ENCODE peak calls at places on chromosomes 1 and 21, in ten cellular contexts. E is HFF-Myc; X is spleen; I is heart right ventricle; U is CD8-positive, alpha-beta T cell; Z is astrocyte of the spinal cord; V is upper lobe of right lung; S is BE2C; C is breast epithelium; P is AG04450. K is an unnamed sample.

GRCh38 chr1:101474039-101474665 is 237.3 kb downstream of the S1PR1 start:
- DNase-seq in E (peak; percentile 9), X (no peak), I (no peak), U (no peak), Z (no peak), V (no peak), S (peak; percentile 39), C (no peak), P (no peak), K (no peak)

GRCh38 chr1:164557270-164557669 is 1.7 kb upstream of the PBX1 start:
- DNase-seq in E (no peak), X (no peak), I (no peak), U (no peak), Z (no peak), V (no peak), S (no peak), C (no peak), P (no peak), K (peak; percentile 50)

GRCh38 chr1:198751741-198752140 is 112.9 kb downstream of the PTPRC start:
- DNase-seq in E (no peak), X (no peak), I (no peak), U (no peak), Z (no peak), V (no peak), S (no peak), C (no peak), P (no peak), K (no peak)

GRCh38 chr21:33578959-33579542 is 9.4 kb downstream of the DONSON start:
- DNase-seq in E (peak; percentile 11), X (no peak), I (no peak), U (no peak), Z (peak; percentile 19), V (no peak), S (no peak), C (no peak), P (no peak), K (no peak)

GRCh38 chr1:226763741-226764264 is 24.7 kb upstream of the ITPKB start:
- DNase-seq in E (peak; percentile 67), X (no peak), I (no peak), U (no peak), Z (peak; percentile 90), V (no peak), S (no peak), C (no peak), P (peak; percentile 60), K (peak; percentile 66)

GRCh38 chr1:19439464-19440171 is 45.7 kb downstream of the CAPZB start:
- DNase-seq in E (no peak), X (no peak), I (no peak), U (peak; percentile 69), Z (no peak), V (no peak), S (peak; percentile 49), C (no peak), P (no peak), K (no peak)

GRCh38 chr1:61457526-61457925 is 267.4 kb downstream of the TM2D1 start:
- DNase-seq in E (no peak), X (no peak), I (no peak), U (no peak), Z (no peak), V (no peak), S (no peak), C (no peak), P (no peak), K (no peak)

GRCh38 chr1:174799136-174799479 is 200.6 kb upstream of the CACYBP start:
- DNase-seq in E (no peak), X (no peak), I (no peak), U (no peak), Z (no peak), V (no peak), S (no peak), C (no peak), P (no peak), K (no peak)

GRCh38 chr1:52367272-52367671 is 1.3 kb upstream of the CC2D1B start:
- DNase-seq in E (no peak), X (no peak), I (no peak), U (no peak), Z (no peak), V (no peak), S (no peak), C (no peak), P (no peak), K (no peak)

GRCh38 chr1:52365746-52366516 is at the start of gene CC2D1B:
- DNase-seq in E (peak; percentile 87), X (peak; percentile 100), I (peak; percentile 97), U (peak; percentile 100), Z (peak; percentile 98), V (peak; percentile 100), S (peak; percentile 96), C (peak; percentile 99), P (peak; percentile 84), K (peak; percentile 95)

GRCh38 chr1:52366517-52366827 is 467 bp upstream of the CC2D1B start:
- DNase-seq in E (no peak), X (no peak), I (no peak), U (no peak), Z (no peak), V (no peak), S (no peak), C (no peak), P (no peak), K (no peak)

GRCh38 chr1:52364235-52364839 is 1.7 kb downstream of the CC2D1B start:
- DNase-seq in E (no peak), X (no peak), I (no peak), U (no peak), Z (no peak), V (no peak), S (no peak), C (no peak), P (no peak), K (no peak)

DNA sequence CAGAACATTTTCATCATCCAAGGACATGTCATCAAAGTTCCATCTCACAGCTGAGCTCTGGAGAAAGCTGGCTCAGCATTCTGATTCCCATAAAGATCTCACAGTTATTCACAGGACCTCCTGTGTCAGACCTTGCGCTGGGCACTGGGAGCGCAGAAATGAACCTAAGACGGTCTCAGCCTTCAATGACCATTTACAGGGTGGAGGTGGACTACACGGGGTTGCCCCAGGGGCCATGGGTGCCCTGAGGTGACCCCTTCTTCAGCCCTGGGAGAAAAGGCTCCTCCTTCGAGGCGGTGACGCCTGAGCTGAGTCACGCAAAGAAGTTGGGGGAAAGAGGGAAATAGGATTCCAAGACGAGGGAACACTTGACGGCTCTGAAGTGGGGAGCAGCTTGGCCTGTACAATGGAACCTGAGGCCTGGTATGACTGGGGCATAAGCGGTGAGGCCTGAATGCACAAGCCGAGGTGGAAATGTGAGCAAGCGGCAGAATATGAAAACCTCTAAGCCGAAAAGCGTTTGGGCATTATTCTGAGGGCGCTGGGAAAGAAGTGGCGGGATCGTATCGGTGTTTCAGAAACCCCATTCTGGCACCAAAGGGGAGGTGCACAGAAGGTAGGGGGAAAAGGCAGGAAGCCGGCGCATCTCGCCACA is 787 bp downstream of the CC2D1B start:
- DNase-seq in E (no peak), X (peak; percentile 83), I (peak; percentile 57), U (no peak), Z (peak; percentile 73), V (peak; percentile 87), S (no peak), C (no peak), P (no peak), K (peak; percentile 63)
- TF ChIP-seq CTCF in E (no peak), X (no peak), I (no peak), U (no peak), Z (no peak), V (no peak), S (no peak), C (no peak), P (no peak), K (no peak)

GRCh38 chr1:116375165-116375883 is 2.3 kb downstream of the ATP1A1 start:
- DNase-seq in E (no peak), X (no peak), I (no peak), U (no peak), Z (no peak), V (no peak), S (no peak), C (no peak), P (no peak), K (no peak)
- H3K4me3 ChIP-seq in E (peak overlapping the region; percentile 77), X (peak overlapping the region; percentile 69), I (peak overlapping the region; percentile 76), U (peak overlapping the region; percentile 80), Z (peak overlapping the region; percentile 70), V (peak overlapping the region; percentile 87), S (peak overlapping the region; percentile 91), C (peak overlapping the region; percentile 97), P (peak overlapping the region; percentile 80), K (peak overlapping the region; percentile 85)

GRCh38 chr1:161367684-161368398 is at the start of gene CFAP126:
- DNase-seq in E (peak; percentile 32), X (peak; percentile 82), I (peak; percentile 79), U (no peak), Z (peak; percentile 78), V (no peak), S (peak; percentile 74), C (peak; percentile 61), P (no peak), K (peak; percentile 75)
- TF ChIP-seq CTCF in E (no peak), X (peak; percentile 38), I (peak; percentile 25), U (no peak), Z (no peak), V (peak; percentile 28), S (peak; percentile 36), C (peak; percentile 24), P (no peak), K (peak; percentile 9)

GRCh38 chr21:16084776-16085364 is 355.1 kb downstream of the USP25 start:
- DNase-seq in E (peak; percentile 55), X (no peak), I (peak; percentile 61), U (no peak), Z (peak; percentile 79), V (no peak), S (no peak), C (no peak), P (no peak), K (peak; percentile 79)

GRCh38 chr21:16081304-16081703 is 351.5 kb downstream of the USP25 start:
- DNase-seq in E (no peak), X (no peak), I (no peak), U (no peak), Z (no peak), V (no peak), S (no peak), C (no peak), P (no peak), K (no peak)

GRCh38 chr21:16085436-16085835 is 355.7 kb downstream of the USP25 start:
- DNase-seq in E (no peak), X (no peak), I (no peak), U (no peak), Z (peak; percentile 53), V (no peak), S (no peak), C (no peak), P (no peak), K (peak; percentile 40)

GRCh38 chr21:16079830-16080229 is 350.0 kb downstream of the USP25 start:
- DNase-seq in E (no peak), X (no peak), I (no peak), U (no peak), Z (peak; percentile 37), V (no peak), S (no peak), C (no peak), P (no peak), K (peak; percentile 37)

DNA sequence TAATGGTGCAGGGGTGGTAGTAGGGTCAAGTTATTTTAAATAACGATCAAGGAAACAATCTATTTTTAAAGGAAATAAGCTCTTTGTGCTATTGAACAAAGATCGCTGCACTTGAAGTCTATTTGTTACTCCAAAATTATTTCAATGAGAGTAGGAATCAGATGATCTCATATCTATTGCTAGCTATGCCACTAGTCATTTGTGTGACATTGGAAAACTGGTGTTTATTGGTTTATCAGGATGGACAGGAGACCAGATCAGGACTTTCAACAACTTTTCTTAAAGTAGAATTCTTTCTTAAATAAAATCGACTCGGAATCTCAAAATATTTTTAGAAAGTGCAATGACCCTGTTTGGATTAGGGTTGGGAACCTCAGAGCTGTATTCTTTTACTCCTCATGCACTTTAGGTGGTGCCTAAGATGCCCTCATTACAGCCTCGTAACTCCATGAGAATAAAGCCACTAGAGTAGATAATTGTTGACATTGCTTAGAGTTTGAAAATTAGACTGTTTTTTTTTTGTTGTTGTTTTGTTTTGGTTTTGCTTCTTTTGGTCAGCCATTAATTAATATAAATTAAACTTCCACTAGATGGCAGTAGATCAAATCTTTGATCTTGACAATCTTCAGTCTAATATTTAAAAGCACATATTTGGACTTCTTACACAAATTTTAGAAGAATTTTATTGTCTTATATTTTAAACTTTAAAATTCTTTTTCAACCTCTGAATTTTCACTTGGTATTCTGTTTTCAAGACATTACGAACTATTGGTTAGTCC is 352.4 kb downstream of the USP25 start:
- DNase-seq in E (no peak), X (no peak), I (no peak), U (no peak), Z (peak; percentile 56), V (no peak), S (no peak), C (no peak), P (no peak), K (peak; percentile 60)
- H3K4me3 ChIP-seq in E (no peak overlapping the region), X (no peak overlapping the region), I (no peak overlapping the region), U (no peak overlapping the region), Z (no peak overlapping the region), V (no peak overlapping the region), S (no peak overlapping the region), C (peak overlapping the region; percentile 12), P (no peak overlapping the region), K (no peak overlapping the region)